ENCODE peak calls at places on chromosomes 11 and 22, in six cellular contexts. One of them, this sample, is unnamed.

GRCh38 chr22:46984751-46985506 is 222.5 kb downstream of the TBC1D22A start:
- DNase-seq in endothelial cell of umbilical vein: peak; percentile 67
- DNase-seq in neural progenitor cell: no peak
- DNase-seq in PC-3: peak; percentile 76
- DNase-seq in GM23338: no peak
- DNase-seq in HCT116: peak; percentile 41
- DNase-seq in this sample: peak; percentile 69

GRCh38 chr22:47032091-47032943 is 269.9 kb downstream of the TBC1D22A start:
- DNase-seq in endothelial cell of umbilical vein: no peak
- DNase-seq in neural progenitor cell: no peak
- DNase-seq in PC-3: no peak
- DNase-seq in GM23338: no peak
- DNase-seq in HCT116: no peak
- DNase-seq in this sample: no peak

GRCh38 chr11:7890417-7891179 is 40.5 kb downstream of the OR10A6 start:
- DNase-seq in endothelial cell of umbilical vein: no peak
- DNase-seq in neural progenitor cell: peak; percentile 11
- DNase-seq in PC-3: no peak
- DNase-seq in GM23338: no peak
- DNase-seq in HCT116: no peak
- DNase-seq in this sample: no peak

GRCh38 chr22:20027966-20028854 is 7.3 kb downstream of the TANGO2 start:
- DNase-seq in endothelial cell of umbilical vein: peak; percentile 40
- DNase-seq in neural progenitor cell: no peak
- DNase-seq in PC-3: peak; percentile 21
- DNase-seq in GM23338: no peak
- DNase-seq in HCT116: no peak
- DNase-seq in this sample: no peak

GRCh38 chr22:47647720-47648119 is 885.3 kb downstream of the TBC1D22A start:
- DNase-seq in endothelial cell of umbilical vein: no peak
- DNase-seq in neural progenitor cell: no peak
- DNase-seq in PC-3: no peak
- DNase-seq in GM23338: no peak
- DNase-seq in HCT116: no peak
- DNase-seq in this sample: no peak

GRCh38 chr22:39725351-39726035 is 154.9 kb downstream of the CACNA1I start:
- DNase-seq in endothelial cell of umbilical vein: no peak
- DNase-seq in neural progenitor cell: no peak
- DNase-seq in PC-3: no peak
- DNase-seq in GM23338: no peak
- DNase-seq in HCT116: no peak
- DNase-seq in this sample: no peak

GRCh38 chr22:17113600-17113999 is 7.6 kb downstream of the TMEM121B start:
- DNase-seq in endothelial cell of umbilical vein: no peak
- DNase-seq in neural progenitor cell: no peak
- DNase-seq in PC-3: no peak
- DNase-seq in GM23338: no peak
- DNase-seq in HCT116: no peak
- DNase-seq in this sample: no peak

GRCh38 chr11:13717331-13717730 is 48.9 kb downstream of the FAR1 start:
- DNase-seq in endothelial cell of umbilical vein: peak; percentile 84
- DNase-seq in neural progenitor cell: no peak
- DNase-seq in PC-3: peak; percentile 48
- DNase-seq in GM23338: no peak
- DNase-seq in HCT116: no peak
- DNase-seq in this sample: peak; percentile 57

GRCh38 chr11:43269229-43269928 is 42.4 kb upstream of the API5 start:
- DNase-seq in endothelial cell of umbilical vein: no peak
- DNase-seq in neural progenitor cell: peak; percentile 40
- DNase-seq in PC-3: no peak
- DNase-seq in GM23338: peak; percentile 27
- DNase-seq in HCT116: no peak
- DNase-seq in this sample: no peak

GRCh38 chr22:39666495-39666894 is 95.9 kb downstream of the CACNA1I start:
- DNase-seq in endothelial cell of umbilical vein: no peak
- DNase-seq in neural progenitor cell: no peak
- DNase-seq in PC-3: no peak
- DNase-seq in GM23338: no peak
- DNase-seq in HCT116: no peak
- DNase-seq in this sample: no peak

GRCh38 chr11:57180141-57180561 is 1.6 kb upstream of the LRRC55 start:
- DNase-seq in endothelial cell of umbilical vein: no peak
- DNase-seq in neural progenitor cell: peak; percentile 60
- DNase-seq in PC-3: no peak
- DNase-seq in GM23338: peak; percentile 74
- DNase-seq in HCT116: no peak
- DNase-seq in this sample: no peak

GRCh38 chr11:109604506-109604905 is 182.5 kb downstream of the C11orf87 start:
- DNase-seq in endothelial cell of umbilical vein: no peak
- DNase-seq in neural progenitor cell: no peak
- DNase-seq in PC-3: no peak
- DNase-seq in GM23338: no peak
- DNase-seq in HCT116: no peak
- DNase-seq in this sample: peak; percentile 23

GRCh38 chr11:134750619-134751018 is 338.6 kb upstream of the B3GAT1 start:
- DNase-seq in endothelial cell of umbilical vein: no peak
- DNase-seq in neural progenitor cell: no peak
- DNase-seq in PC-3: no peak
- DNase-seq in GM23338: no peak
- DNase-seq in HCT116: no peak
- DNase-seq in this sample: no peak

GRCh38 chr22:48474881-48475280 is 1352.8 kb downstream of the BRD1 start:
- DNase-seq in endothelial cell of umbilical vein: no peak
- DNase-seq in neural progenitor cell: no peak
- DNase-seq in PC-3: no peak
- DNase-seq in GM23338: no peak
- DNase-seq in HCT116: no peak
- DNase-seq in this sample: no peak

GRCh38 chr11:122486793-122487495 is 168.6 kb upstream of the UBASH3B start:
- DNase-seq in endothelial cell of umbilical vein: peak; percentile 67
- DNase-seq in neural progenitor cell: peak; percentile 20
- DNase-seq in PC-3: peak; percentile 35
- DNase-seq in GM23338: peak; percentile 65
- DNase-seq in HCT116: peak; percentile 6
- DNase-seq in this sample: peak; percentile 50

GRCh38 chr11:133718238-133718637 is 127.1 kb downstream of the SPATA19 start:
- DNase-seq in endothelial cell of umbilical vein: no peak
- DNase-seq in neural progenitor cell: no peak
- DNase-seq in PC-3: no peak
- DNase-seq in GM23338: no peak
- DNase-seq in HCT116: no peak
- DNase-seq in this sample: no peak

GRCh38 chr11:117145393-117145761 is 1.3 kb downstream of the PAFAH1B2 start:
- DNase-seq in endothelial cell of umbilical vein: peak; percentile 73
- DNase-seq in neural progenitor cell: peak; percentile 47
- DNase-seq in PC-3: peak; percentile 24
- DNase-seq in GM23338: peak; percentile 30
- DNase-seq in HCT116: no peak
- DNase-seq in this sample: peak; percentile 43

GRCh38 chr22:44489817-44490216 is 8.2 kb downstream of the RTL6 start:
- DNase-seq in endothelial cell of umbilical vein: no peak
- DNase-seq in neural progenitor cell: no peak
- DNase-seq in PC-3: no peak
- DNase-seq in GM23338: peak; percentile 5
- DNase-seq in HCT116: no peak
- DNase-seq in this sample: no peak

GRCh38 chr11:10356161-10356560 is 51.3 kb downstream of the ADM start:
- DNase-seq in endothelial cell of umbilical vein: no peak
- DNase-seq in neural progenitor cell: no peak
- DNase-seq in PC-3: no peak
- DNase-seq in GM23338: no peak
- DNase-seq in HCT116: no peak
- DNase-seq in this sample: no peak

GRCh38 chr22:23253475-23254055 is 73.3 kb downstream of the BCR start:
- DNase-seq in endothelial cell of umbilical vein: no peak
- DNase-seq in neural progenitor cell: no peak
- DNase-seq in PC-3: no peak
- DNase-seq in GM23338: no peak
- DNase-seq in HCT116: no peak
- DNase-seq in this sample: no peak

GRCh38 chr11:125061237-125061636 is 1.9 kb upstream of the SLC37A2 start:
- DNase-seq in endothelial cell of umbilical vein: no peak
- DNase-seq in neural progenitor cell: no peak
- DNase-seq in PC-3: no peak
- DNase-seq in GM23338: no peak
- DNase-seq in HCT116: no peak
- DNase-seq in this sample: no peak

GRCh38 chr22:27669798-27670599 is 131.6 kb downstream of the MN1 start:
- DNase-seq in endothelial cell of umbilical vein: peak; percentile 13
- DNase-seq in neural progenitor cell: no peak
- DNase-seq in PC-3: peak; percentile 22
- DNase-seq in GM23338: peak; percentile 35
- DNase-seq in HCT116: no peak
- DNase-seq in this sample: no peak

GRCh38 chr11:10387209-10388083 is 67.6 kb upstream of the AMPD3 start:
- DNase-seq in endothelial cell of umbilical vein: peak; percentile 58
- DNase-seq in neural progenitor cell: no peak
- DNase-seq in PC-3: peak; percentile 53
- DNase-seq in GM23338: no peak
- DNase-seq in HCT116: no peak
- DNase-seq in this sample: no peak

GRCh38 chr11:120344302-120345004 is 8.2 kb downstream of the ARHGEF12 start:
- DNase-seq in endothelial cell of umbilical vein: no peak
- DNase-seq in neural progenitor cell: no peak
- DNase-seq in PC-3: peak; percentile 91
- DNase-seq in GM23338: no peak
- DNase-seq in HCT116: peak; percentile 38
- DNase-seq in this sample: peak; percentile 83

GRCh38 chr22:40022536-40023225 is 27.9 kb downstream of the FAM83F start:
- DNase-seq in endothelial cell of umbilical vein: no peak
- DNase-seq in neural progenitor cell: no peak
- DNase-seq in PC-3: no peak
- DNase-seq in GM23338: no peak
- DNase-seq in HCT116: no peak
- DNase-seq in this sample: peak; percentile 95

GRCh38 chr22:37443086-37443485 is 15.8 kb upstream of the ELFN2 start:
- DNase-seq in endothelial cell of umbilical vein: no peak
- DNase-seq in neural progenitor cell: no peak
- DNase-seq in PC-3: no peak
- DNase-seq in GM23338: no peak
- DNase-seq in HCT116: no peak
- DNase-seq in this sample: no peak

GRCh38 chr22:37440875-37441274 is 13.6 kb upstream of the ELFN2 start:
- DNase-seq in endothelial cell of umbilical vein: no peak
- DNase-seq in neural progenitor cell: no peak
- DNase-seq in PC-3: no peak
- DNase-seq in GM23338: no peak
- DNase-seq in HCT116: no peak
- DNase-seq in this sample: no peak

GRCh38 chr22:37442537-37442936 is 15.3 kb upstream of the ELFN2 start:
- DNase-seq in endothelial cell of umbilical vein: no peak
- DNase-seq in neural progenitor cell: no peak
- DNase-seq in PC-3: peak; percentile 64
- DNase-seq in GM23338: no peak
- DNase-seq in HCT116: peak; percentile 67
- DNase-seq in this sample: peak; percentile 67

GRCh38 chr22:37445501-37445900 is 18.2 kb upstream of the ELFN2 start:
- DNase-seq in endothelial cell of umbilical vein: no peak
- DNase-seq in neural progenitor cell: no peak
- DNase-seq in PC-3: no peak
- DNase-seq in GM23338: no peak
- DNase-seq in HCT116: no peak
- DNase-seq in this sample: no peak

DNA sequence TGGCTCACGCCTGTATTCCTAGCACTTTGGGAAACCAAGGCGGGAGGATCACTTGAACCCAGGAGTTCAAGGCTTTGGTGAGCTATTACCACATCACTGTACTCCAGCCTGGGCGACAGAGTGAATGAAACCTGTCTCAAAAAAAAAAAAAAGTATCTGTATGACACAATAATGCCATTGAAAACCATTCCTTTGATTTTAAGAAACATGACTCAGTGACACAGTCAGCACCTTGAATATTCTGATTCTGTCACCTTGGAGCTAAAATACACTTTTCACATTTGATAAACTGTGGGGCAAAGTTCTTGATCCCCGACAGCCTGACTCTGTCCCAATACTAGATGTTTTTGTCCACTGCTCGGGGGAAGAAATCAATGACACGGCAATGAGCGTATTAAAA is 16.7 kb upstream of the ELFN2 start:
- DNase-seq in endothelial cell of umbilical vein: no peak
- DNase-seq in neural progenitor cell: no peak
- DNase-seq in PC-3: no peak
- DNase-seq in GM23338: no peak
- DNase-seq in HCT116: peak; percentile 47
- DNase-seq in this sample: no peak
- H2AFZ ChIP-seq in endothelial cell of umbilical vein: no peak overlapping the region
- H2AFZ ChIP-seq in neural progenitor cell: no peak overlapping the region
- H2AFZ ChIP-seq in PC-3: no peak overlapping the region
- H2AFZ ChIP-seq in GM23338: no peak overlapping the region
- H2AFZ ChIP-seq in HCT116: no peak overlapping the region
- H2AFZ ChIP-seq in this sample: no peak overlapping the region

GRCh38 chr22:50219800-50220602 is 19.2 kb downstream of the SELENOO start:
- DNase-seq in endothelial cell of umbilical vein: no peak
- DNase-seq in neural progenitor cell: no peak
- DNase-seq in PC-3: no peak
- DNase-seq in GM23338: no peak
- DNase-seq in HCT116: no peak
- DNase-seq in this sample: no peak

GRCh38 chr22:50222508-50222907 is 21.7 kb downstream of the SELENOO start:
- DNase-seq in endothelial cell of umbilical vein: no peak
- DNase-seq in neural progenitor cell: no peak
- DNase-seq in PC-3: no peak
- DNase-seq in GM23338: no peak
- DNase-seq in HCT116: no peak
- DNase-seq in this sample: no peak

GRCh38 chr22:50220603-50221409 is 20.0 kb downstream of the SELENOO start:
- DNase-seq in endothelial cell of umbilical vein: no peak
- DNase-seq in neural progenitor cell: no peak
- DNase-seq in PC-3: no peak
- DNase-seq in GM23338: no peak
- DNase-seq in HCT116: no peak
- DNase-seq in this sample: no peak

GRCh38 chr22:50224071-50224470 is 20.8 kb downstream of the TUBGCP6 start:
- DNase-seq in endothelial cell of umbilical vein: no peak
- DNase-seq in neural progenitor cell: no peak
- DNase-seq in PC-3: no peak
- DNase-seq in GM23338: no peak
- DNase-seq in HCT116: no peak
- DNase-seq in this sample: no peak

GRCh38 chr22:50221410-50222300 is 20.8 kb downstream of the SELENOO start:
- DNase-seq in endothelial cell of umbilical vein: no peak
- DNase-seq in neural progenitor cell: no peak
- DNase-seq in PC-3: no peak
- DNase-seq in GM23338: no peak
- DNase-seq in HCT116: no peak
- DNase-seq in this sample: no peak
- TF ChIP-seq CTCF in endothelial cell of umbilical vein: peak; percentile 4
- TF ChIP-seq CTCF in neural progenitor cell: no peak
- TF ChIP-seq CTCF in PC-3: no peak
- TF ChIP-seq CTCF in GM23338: no peak
- TF ChIP-seq CTCF in HCT116: peak; percentile 25
- TF ChIP-seq CTCF in this sample: no peak

GRCh38 chr11:68313574-68314202 is 1.3 kb downstream of the LRP5 start:
- DNase-seq in endothelial cell of umbilical vein: peak; percentile 35
- DNase-seq in neural progenitor cell: peak; percentile 64
- DNase-seq in PC-3: peak; percentile 33
- DNase-seq in GM23338: peak; percentile 65
- DNase-seq in HCT116: no peak
- DNase-seq in this sample: peak; percentile 32
- H2AFZ ChIP-seq in endothelial cell of umbilical vein: peak overlapping the region; percentile 19
- H2AFZ ChIP-seq in neural progenitor cell: peak overlapping the region; percentile 11
- H2AFZ ChIP-seq in PC-3: peak overlapping the region; percentile 36
- H2AFZ ChIP-seq in GM23338: peak overlapping the region; percentile 32
- H2AFZ ChIP-seq in HCT116: no peak overlapping the region
- H2AFZ ChIP-seq in this sample: peak overlapping the region; percentile 70

GRCh38 chr11:64000026-64000739 is 13.9 kb downstream of the OTUB1 start:
- DNase-seq in endothelial cell of umbilical vein: peak; percentile 53
- DNase-seq in neural progenitor cell: peak; percentile 91
- DNase-seq in PC-3: peak; percentile 63
- DNase-seq in GM23338: peak; percentile 90
- DNase-seq in HCT116: no peak
- DNase-seq in this sample: peak; percentile 35
- TF ChIP-seq CTCF in endothelial cell of umbilical vein: peak; percentile 68
- TF ChIP-seq CTCF in neural progenitor cell: peak; percentile 73
- TF ChIP-seq CTCF in PC-3: peak; percentile 60
- TF ChIP-seq CTCF in GM23338: peak; percentile 52
- TF ChIP-seq CTCF in HCT116: no peak
- TF ChIP-seq CTCF in this sample: peak; percentile 29

This sample was measured in mammary epithelial cell.